ENCODE peak calls at places on chromosomes 3 and 15, in five cellular contexts. X, B, D, I and Z are unnamed samples.

GRCh38 chr3:110789315-110789714 is 282.3 kb upstream of the NECTIN3 start:
- DNase-seq in X (no peak), B (no peak), D (peak), I (no peak), Z (no peak)

GRCh38 chr3:23698652-23699313 is 107.0 kb upstream of the UBE2E1 start:
- DNase-seq in X (no peak), B (no peak), D (no peak), I (no peak), Z (no peak)

GRCh38 chr3:71345429-71346027 is 238.0 kb downstream of the FOXP1 start:
- DNase-seq in X (no peak), B (no peak), D (peak), I (no peak), Z (no peak)

GRCh38 chr15:41517895-41518449 is 4.3 kb upstream of the LTK start:
- DNase-seq in X (no peak), B (no peak), D (no peak), I (no peak), Z (no peak)

GRCh38 chr15:31558840-31559239 is 232.2 kb downstream of the KLF13 start:
- DNase-seq in X (no peak), B (no peak), D (no peak), I (no peak), Z (no peak)

GRCh38 chr15:52483712-52484111 is 45.0 kb downstream of the MYO5A start:
- DNase-seq in X (no peak), B (no peak), D (peak), I (no peak), Z (no peak)

GRCh38 chr3:190032924-190033323 is 87.8 kb downstream of the P3H2 start:
- DNase-seq in X (no peak), B (no peak), D (no peak), I (no peak), Z (no peak)

GRCh38 chr15:66651913-66652642 is 50.0 kb upstream of the SMAD6 start:
- DNase-seq in X (no peak), B (no peak), D (no peak), I (no peak), Z (no peak)

GRCh38 chr3:132265008-132265407 is 52.2 kb upstream of the ACP3 start:
- DNase-seq in X (no peak), B (no peak), D (no peak), I (no peak), Z (no peak)

GRCh38 chr3:4680881-4681300 is 187.7 kb downstream of the ITPR1 start:
- DNase-seq in X (peak), B (peak), D (peak), I (no peak), Z (no peak)

GRCh38 chr3:70824078-70824477 is 511.6 kb upstream of the MDFIC2 start:
- DNase-seq in X (no peak), B (no peak), D (peak), I (no peak), Z (no peak)

DNA sequence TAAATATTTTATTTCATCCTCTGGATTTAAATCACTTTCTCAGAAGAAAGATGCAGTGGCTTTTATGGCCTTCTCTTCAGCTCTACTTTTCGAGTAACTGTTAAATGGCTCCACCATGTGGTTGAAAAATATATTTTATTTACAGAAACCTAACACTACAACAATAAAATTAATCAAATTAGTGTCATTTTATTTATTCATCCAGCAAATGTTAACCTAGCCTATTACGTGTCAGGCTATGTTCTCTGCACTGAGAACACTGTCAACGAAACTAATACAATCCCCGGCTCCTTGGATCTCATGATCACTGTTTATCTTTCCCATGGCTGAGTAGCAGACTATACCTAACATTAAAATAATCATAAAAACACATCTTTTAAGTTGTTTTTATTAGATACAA is 148.0 kb upstream of the OSTN start:
- DNase-seq in X (no peak), B (no peak), D (peak), I (peak), Z (no peak)
- TF ChIP-seq CTCF in X (peak), B (peak), D (peak), I (peak), Z (peak)

GRCh38 chr15:42811435-42811834 is 74.5 kb upstream of the CDAN1 start:
- DNase-seq in X (no peak), B (no peak), D (no peak), I (no peak), Z (no peak)
- TF ChIP-seq CTCF in X (no peak), B (no peak), D (no peak), I (no peak), Z (no peak)

GRCh38 chr3:14900881-14901873 is 46.2 kb upstream of the NR2C2 start:
- DNase-seq in X (no peak), B (no peak), D (no peak), I (no peak), Z (no peak)
- TF ChIP-seq CTCF in X (no peak), B (no peak), D (no peak), I (no peak), Z (no peak)

GRCh38 chr3:185937689-185938374 is at the start of gene TRA2B:
- DNase-seq in X (peak), B (peak), D (peak), I (peak), Z (peak)
- TF ChIP-seq CTCF in X (peak), B (peak), D (peak), I (peak), Z (peak)